ENCODE peak calls at places on chromosomes 12 and 14, in seven cellular contexts. One of them, this sample, is unnamed.

GRCh38 chr14:49770212-49770817 is 2.4 kb downstream of the KLHDC2 start:
- DNase-seq in stimulated activated CD8-positive, alpha-beta memory T cell treated with anti-CD3 and anti-CD28 coated beads, Interleukin-12 subunit alpha, Interleukin-12 subunit beta, amount 100 ng/mL, for 1 hour: no peak
- DNase-seq in stimulated activated effector memory CD8-positive, alpha-beta T cell treated with anti-CD3 and anti-CD28 coated beads, Interleukin-12 subunit alpha, Interleukin-12 subunit beta, amount 100 ng/mL, for 72 hours: no peak
- DNase-seq in endodermal cell: no peak
- DNase-seq in fibroblast of the conjunctiva: no peak
- DNase-seq in activated CD4-positive, alpha-beta T cell treated with anti-CD3 and anti-CD28 coated beads for 1 hour: no peak
- DNase-seq in HFF-Myc: no peak
- DNase-seq in this sample: no peak

GRCh38 chr12:104602901-104603300 is 146.2 kb downstream of the CHST11 start:
- DNase-seq in stimulated activated CD8-positive, alpha-beta memory T cell treated with anti-CD3 and anti-CD28 coated beads, Interleukin-12 subunit alpha, Interleukin-12 subunit beta, amount 100 ng/mL, for 1 hour: no peak
- DNase-seq in stimulated activated effector memory CD8-positive, alpha-beta T cell treated with anti-CD3 and anti-CD28 coated beads, Interleukin-12 subunit alpha, Interleukin-12 subunit beta, amount 100 ng/mL, for 72 hours: no peak
- DNase-seq in endodermal cell: no peak
- DNase-seq in fibroblast of the conjunctiva: no peak
- DNase-seq in activated CD4-positive, alpha-beta T cell treated with anti-CD3 and anti-CD28 coated beads for 1 hour: no peak
- DNase-seq in HFF-Myc: no peak
- DNase-seq in this sample: no peak

GRCh38 chr14:21343035-21343794 is 40.6 kb downstream of the SUPT16H start:
- DNase-seq in stimulated activated CD8-positive, alpha-beta memory T cell treated with anti-CD3 and anti-CD28 coated beads, Interleukin-12 subunit alpha, Interleukin-12 subunit beta, amount 100 ng/mL, for 1 hour: no peak
- DNase-seq in stimulated activated effector memory CD8-positive, alpha-beta T cell treated with anti-CD3 and anti-CD28 coated beads, Interleukin-12 subunit alpha, Interleukin-12 subunit beta, amount 100 ng/mL, for 72 hours: no peak
- DNase-seq in endodermal cell: no peak
- DNase-seq in fibroblast of the conjunctiva: no peak
- DNase-seq in activated CD4-positive, alpha-beta T cell treated with anti-CD3 and anti-CD28 coated beads for 1 hour: no peak
- DNase-seq in HFF-Myc: no peak
- DNase-seq in this sample: no peak

GRCh38 chr12:129467289-129467688 is 436.5 kb downstream of the TMEM132D start:
- DNase-seq in stimulated activated CD8-positive, alpha-beta memory T cell treated with anti-CD3 and anti-CD28 coated beads, Interleukin-12 subunit alpha, Interleukin-12 subunit beta, amount 100 ng/mL, for 1 hour: no peak
- DNase-seq in stimulated activated effector memory CD8-positive, alpha-beta T cell treated with anti-CD3 and anti-CD28 coated beads, Interleukin-12 subunit alpha, Interleukin-12 subunit beta, amount 100 ng/mL, for 72 hours: no peak
- DNase-seq in endodermal cell: no peak
- DNase-seq in fibroblast of the conjunctiva: no peak
- DNase-seq in activated CD4-positive, alpha-beta T cell treated with anti-CD3 and anti-CD28 coated beads for 1 hour: no peak
- DNase-seq in HFF-Myc: no peak
- DNase-seq in this sample: no peak

GRCh38 chr12:120720234-120720968 is 5.2 kb upstream of the ACADS start:
- DNase-seq in stimulated activated CD8-positive, alpha-beta memory T cell treated with anti-CD3 and anti-CD28 coated beads, Interleukin-12 subunit alpha, Interleukin-12 subunit beta, amount 100 ng/mL, for 1 hour: no peak
- DNase-seq in stimulated activated effector memory CD8-positive, alpha-beta T cell treated with anti-CD3 and anti-CD28 coated beads, Interleukin-12 subunit alpha, Interleukin-12 subunit beta, amount 100 ng/mL, for 72 hours: no peak
- DNase-seq in endodermal cell: no peak
- DNase-seq in fibroblast of the conjunctiva: peak
- DNase-seq in activated CD4-positive, alpha-beta T cell treated with anti-CD3 and anti-CD28 coated beads for 1 hour: no peak
- DNase-seq in HFF-Myc: no peak
- DNase-seq in this sample: no peak

GRCh38 chr14:40757376-40757775 is 849.3 kb upstream of the LRFN5 start:
- DNase-seq in stimulated activated CD8-positive, alpha-beta memory T cell treated with anti-CD3 and anti-CD28 coated beads, Interleukin-12 subunit alpha, Interleukin-12 subunit beta, amount 100 ng/mL, for 1 hour: no peak
- DNase-seq in stimulated activated effector memory CD8-positive, alpha-beta T cell treated with anti-CD3 and anti-CD28 coated beads, Interleukin-12 subunit alpha, Interleukin-12 subunit beta, amount 100 ng/mL, for 72 hours: no peak
- DNase-seq in endodermal cell: no peak
- DNase-seq in fibroblast of the conjunctiva: no peak
- DNase-seq in activated CD4-positive, alpha-beta T cell treated with anti-CD3 and anti-CD28 coated beads for 1 hour: no peak
- DNase-seq in HFF-Myc: no peak
- DNase-seq in this sample: no peak

GRCh38 chr12:120079352-120080042 is 37.1 kb downstream of the RAB35 start:
- DNase-seq in stimulated activated CD8-positive, alpha-beta memory T cell treated with anti-CD3 and anti-CD28 coated beads, Interleukin-12 subunit alpha, Interleukin-12 subunit beta, amount 100 ng/mL, for 1 hour: no peak
- DNase-seq in stimulated activated effector memory CD8-positive, alpha-beta T cell treated with anti-CD3 and anti-CD28 coated beads, Interleukin-12 subunit alpha, Interleukin-12 subunit beta, amount 100 ng/mL, for 72 hours: no peak
- DNase-seq in endodermal cell: no peak
- DNase-seq in fibroblast of the conjunctiva: no peak
- DNase-seq in activated CD4-positive, alpha-beta T cell treated with anti-CD3 and anti-CD28 coated beads for 1 hour: no peak
- DNase-seq in HFF-Myc: no peak
- DNase-seq in this sample: no peak

GRCh38 chr12:12404297-12404696 is 47.4 kb downstream of the BORCS5 start:
- DNase-seq in stimulated activated CD8-positive, alpha-beta memory T cell treated with anti-CD3 and anti-CD28 coated beads, Interleukin-12 subunit alpha, Interleukin-12 subunit beta, amount 100 ng/mL, for 1 hour: no peak
- DNase-seq in stimulated activated effector memory CD8-positive, alpha-beta T cell treated with anti-CD3 and anti-CD28 coated beads, Interleukin-12 subunit alpha, Interleukin-12 subunit beta, amount 100 ng/mL, for 72 hours: no peak
- DNase-seq in endodermal cell: peak
- DNase-seq in fibroblast of the conjunctiva: no peak
- DNase-seq in activated CD4-positive, alpha-beta T cell treated with anti-CD3 and anti-CD28 coated beads for 1 hour: no peak
- DNase-seq in HFF-Myc: no peak
- DNase-seq in this sample: no peak